ENCODE peak calls at places on chromosomes 3 and 15, in four cellular contexts. L, H, S and F are unnamed samples. For H3K36me3, the result is how much of the 10 kb centered on the place peaks cover.

GRCh38 chr3:58144478-58145142 is 66.2 kb downstream of the DNASE1L3 start:
- DNase-seq in L (no peak), H (no peak), S (no peak), F (no peak)

GRCh38 chr3:88785841-88786240 is 321.6 kb upstream of the EPHA3 start:
- DNase-seq in L (no peak), H (peak), S (no peak), F (no peak)

GRCh38 chr3:4938583-4938982 is 40.7 kb upstream of the BHLHE40 start:
- DNase-seq in L (no peak), H (no peak), S (no peak), F (no peak)

GRCh38 chr15:33994005-33994615 is 25.8 kb downstream of the CHRM5 start:
- DNase-seq in L (no peak), H (peak), S (no peak), F (no peak)

GRCh38 chr3:134374791-134375541 is 719 bp upstream of the AMOTL2 start:
- DNase-seq in L (peak), H (peak), S (no peak), F (peak)

GRCh38 chr15:34699968-34700640 is 54.7 kb downstream of the GJD2 start:
- DNase-seq in L (no peak), H (peak), S (no peak), F (no peak)

GRCh38 chr15:38154837-38155236 is 97.8 kb upstream of the SPRED1 start:
- DNase-seq in L (no peak), H (no peak), S (no peak), F (no peak)

GRCh38 chr15:68211656-68212320 is 6.7 kb upstream of the CALML4 start:
- DNase-seq in L (no peak), H (no peak), S (no peak), F (peak)

GRCh38 chr3:51622868-51623267 is 48.2 kb upstream of the TEX264 start:
- DNase-seq in L (no peak), H (no peak), S (no peak), F (no peak)

GRCh38 chr15:62306851-62307504 is 141.9 kb upstream of the C2CD4B start:
- DNase-seq in L (peak), H (peak), S (peak), F (peak)

GRCh38 chr15:69881310-69881660 is 216.4 kb downstream of the TLE3 start:
- DNase-seq in L (no peak), H (peak), S (no peak), F (no peak)

GRCh38 chr15:35690698-35691116 is 144.7 kb upstream of the DPH6 start:
- DNase-seq in L (no peak), H (no peak), S (no peak), F (no peak)

GRCh38 chr3:161343986-161344385 is 27.3 kb downstream of the SPTSSB start:
- DNase-seq in L (no peak), H (no peak), S (no peak), F (no peak)

DNA sequence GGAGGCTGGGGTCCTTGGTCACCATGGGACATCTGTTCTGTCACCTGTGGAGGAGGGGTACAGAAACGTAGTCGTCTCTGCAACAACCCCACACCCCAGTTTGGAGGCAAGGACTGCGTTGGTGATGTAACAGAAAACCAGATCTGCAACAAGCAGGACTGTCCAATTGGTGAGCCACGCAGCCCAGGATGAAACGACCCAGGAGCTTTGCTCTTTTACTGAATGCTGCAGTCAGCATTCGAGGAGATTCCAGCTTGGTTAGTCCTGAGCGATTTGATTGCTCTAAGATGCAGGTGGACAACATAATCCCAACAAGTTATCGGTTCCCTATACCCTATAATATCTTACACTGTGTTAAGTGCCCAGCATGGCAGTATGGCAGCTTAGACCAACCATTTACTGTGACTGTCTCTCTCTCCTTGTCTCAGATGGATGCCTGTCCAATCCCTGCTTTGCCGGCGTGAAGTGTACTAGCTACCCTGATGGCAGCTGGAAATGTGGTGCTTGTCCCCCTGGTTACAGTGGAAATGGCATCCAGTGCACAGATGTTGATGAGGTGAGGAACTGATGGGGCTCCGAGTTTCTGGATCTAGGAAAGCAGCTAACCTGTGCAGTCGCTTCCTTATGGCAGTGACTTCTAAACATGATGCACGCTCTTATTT is 7.8 kb downstream of the THBS1 start:
- DNase-seq in L (no peak), H (peak), S (no peak), F (no peak)
- H3K36me3 ChIP-seq in L (half or more), H (half or more), S (under half), F (under half)

DNA sequence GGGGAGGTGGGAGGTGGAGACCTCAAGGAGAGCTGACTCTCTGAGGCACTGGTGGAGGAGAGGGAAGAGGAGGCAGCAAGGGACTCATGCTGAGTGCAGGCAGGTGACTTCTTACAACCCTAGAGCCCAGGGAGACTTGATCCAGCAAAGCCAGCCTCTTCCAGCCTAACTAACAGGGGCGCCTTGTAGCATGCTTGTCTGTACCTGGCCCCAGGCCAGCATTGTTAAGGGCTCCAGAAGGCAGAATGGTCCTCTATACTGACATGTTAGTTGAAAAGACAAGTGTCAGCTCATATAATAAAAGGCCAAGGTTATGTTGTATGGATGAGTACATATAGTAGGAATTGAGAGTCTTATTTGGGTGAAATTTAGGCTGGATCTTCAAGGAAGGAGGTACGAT is 65.4 kb downstream of the CHDH start:
- DNase-seq in L (no peak), H (no peak), S (no peak), F (no peak)
- H3K4me3 ChIP-seq in L (no peak), H (no peak), S (no peak), F (no peak)

DNA sequence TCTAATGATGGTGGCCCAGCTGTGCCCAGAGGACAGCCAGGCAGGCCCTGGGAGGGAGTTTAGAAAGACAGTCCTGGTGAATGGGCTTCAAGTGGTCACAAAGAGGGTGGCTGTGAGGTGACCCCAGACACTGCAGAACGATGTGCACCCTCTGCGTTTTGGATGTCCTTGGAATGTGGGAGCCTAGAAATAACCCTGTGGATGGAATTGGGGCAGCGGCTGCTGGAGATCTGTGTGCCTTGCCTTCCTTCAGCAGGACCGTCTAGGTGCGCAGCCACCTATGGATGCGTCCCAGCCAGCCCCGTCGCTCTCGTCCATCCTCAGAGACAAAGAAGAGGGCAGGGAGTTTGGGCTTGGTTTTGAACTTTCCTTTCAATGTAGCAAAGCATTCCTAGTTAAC is 46.5 kb downstream of the KLHL25 start:
- DNase-seq in L (no peak), H (no peak), S (no peak), F (no peak)
- H3K36me3 ChIP-seq in L (half or more), H (under half), S (under half), F (under half)

GRCh38 chr15:54585063-54585462 is 606.8 kb downstream of the UNC13C start:
- DNase-seq in L (no peak), H (no peak), S (no peak), F (no peak)
- H3K4me3 ChIP-seq in L (no peak), H (no peak), S (no peak), F (no peak)

GRCh38 chr3:43343778-43344177 is 57.4 kb downstream of the SNRK start:
- DNase-seq in L (no peak), H (no peak), S (no peak), F (no peak)
- H3K36me3 ChIP-seq in L (half or more), H (under half), S (under half), F (under half)

GRCh38 chr3:185283374-185283935 is 29.6 kb upstream of the EHHADH start:
- DNase-seq in L (no peak), H (peak), S (no peak), F (no peak)

GRCh38 chr3:185279582-185280138 is 25.8 kb upstream of the EHHADH start:
- DNase-seq in L (no peak), H (no peak), S (no peak), F (no peak)

GRCh38 chr3:185280572-185281365 is 26.9 kb upstream of the EHHADH start:
- DNase-seq in L (no peak), H (peak), S (peak), F (no peak)

GRCh38 chr3:185282696-185283373 is 29.0 kb upstream of the EHHADH start:
- DNase-seq in L (peak), H (peak), S (no peak), F (peak)
- H3K4me3 ChIP-seq in L (peak), H (peak), S (no peak), F (peak)

GRCh38 chr15:40746916-40747418 is 8.1 kb downstream of the RMDN3 start:
- DNase-seq in L (no peak), H (no peak), S (no peak), F (no peak)

GRCh38 chr15:40747685-40748631 is 7.1 kb downstream of the RMDN3 start:
- DNase-seq in L (no peak), H (no peak), S (no peak), F (no peak)

GRCh38 chr15:40743921-40744809 is 10.9 kb downstream of the RMDN3 start:
- DNase-seq in L (no peak), H (peak), S (peak), F (no peak)

GRCh38 chr15:40743466-40743865 is 11.6 kb downstream of the RMDN3 start:
- DNase-seq in L (no peak), H (no peak), S (no peak), F (no peak)

GRCh38 chr15:40744810-40745152 is 10.3 kb downstream of the RMDN3 start:
- DNase-seq in L (no peak), H (no peak), S (no peak), F (no peak)
- H3K36me3 ChIP-seq in L (half or more), H (under half), S (half or more), F (under half)

GRCh38 chr15:100887211-100887913 is 7.7 kb downstream of the ALDH1A3 start:
- DNase-seq in L (no peak), H (no peak), S (no peak), F (no peak)

GRCh38 chr15:100891316-100892012 is 11.8 kb downstream of the ALDH1A3 start:
- DNase-seq in L (no peak), H (no peak), S (no peak), F (no peak)

GRCh38 chr15:100890850-100891249 is 11.2 kb downstream of the ALDH1A3 start:
- DNase-seq in L (no peak), H (no peak), S (no peak), F (no peak)

GRCh38 chr15:100890059-100890720 is 10.6 kb downstream of the ALDH1A3 start:
- DNase-seq in L (no peak), H (peak), S (no peak), F (no peak)

DNA sequence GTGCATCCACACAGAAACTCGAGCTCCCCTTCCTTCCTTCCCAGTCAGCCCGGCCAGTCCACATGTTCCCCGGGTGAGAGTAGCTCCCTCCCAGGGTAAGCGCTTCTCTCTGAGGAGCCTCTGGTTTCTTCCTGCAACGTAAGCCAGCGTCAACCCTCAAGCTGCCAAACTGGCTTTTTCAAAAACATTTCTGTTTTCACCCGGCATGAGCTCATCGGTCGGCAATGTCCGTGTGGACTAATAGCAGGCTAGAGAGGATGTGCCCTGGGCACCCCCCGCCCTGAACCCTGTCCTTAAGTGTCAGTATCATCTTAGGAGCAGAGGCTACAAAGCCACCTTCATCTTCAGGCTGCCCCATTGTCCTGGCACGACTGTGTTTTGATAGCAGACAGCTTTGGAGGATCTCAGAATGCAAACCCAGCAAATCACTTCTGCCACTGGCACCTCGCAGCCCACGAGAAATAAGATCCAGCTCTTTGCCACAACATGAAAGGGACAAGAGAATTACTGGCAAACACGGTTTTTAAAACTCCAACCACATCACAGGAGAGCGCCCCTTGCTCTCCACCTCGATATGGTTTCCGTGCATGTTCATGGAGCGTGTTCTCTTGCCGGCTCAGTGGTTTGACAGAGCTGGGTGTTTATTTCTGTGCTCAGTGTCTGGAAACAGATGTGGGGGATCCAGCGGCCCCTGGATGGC is 9.9 kb downstream of the ALDH1A3 start:
- DNase-seq in L (peak), H (peak), S (no peak), F (peak)
- H3K4me3 ChIP-seq in L (no peak), H (no peak), S (no peak), F (no peak)

GRCh38 chr15:64683378-64683777 is 92.0 kb downstream of the RBPMS2 start:
- DNase-seq in L (no peak), H (no peak), S (no peak), F (no peak)

GRCh38 chr15:64687167-64688085 is 88.0 kb downstream of the RBPMS2 start:
- DNase-seq in L (no peak), H (no peak), S (no peak), F (no peak)

GRCh38 chr15:64688179-64688578 is 87.2 kb downstream of the RBPMS2 start:
- DNase-seq in L (no peak), H (no peak), S (no peak), F (peak)

GRCh38 chr15:64686130-64686735 is 89.2 kb downstream of the RBPMS2 start:
- DNase-seq in L (peak), H (peak), S (peak), F (no peak)

DNA sequence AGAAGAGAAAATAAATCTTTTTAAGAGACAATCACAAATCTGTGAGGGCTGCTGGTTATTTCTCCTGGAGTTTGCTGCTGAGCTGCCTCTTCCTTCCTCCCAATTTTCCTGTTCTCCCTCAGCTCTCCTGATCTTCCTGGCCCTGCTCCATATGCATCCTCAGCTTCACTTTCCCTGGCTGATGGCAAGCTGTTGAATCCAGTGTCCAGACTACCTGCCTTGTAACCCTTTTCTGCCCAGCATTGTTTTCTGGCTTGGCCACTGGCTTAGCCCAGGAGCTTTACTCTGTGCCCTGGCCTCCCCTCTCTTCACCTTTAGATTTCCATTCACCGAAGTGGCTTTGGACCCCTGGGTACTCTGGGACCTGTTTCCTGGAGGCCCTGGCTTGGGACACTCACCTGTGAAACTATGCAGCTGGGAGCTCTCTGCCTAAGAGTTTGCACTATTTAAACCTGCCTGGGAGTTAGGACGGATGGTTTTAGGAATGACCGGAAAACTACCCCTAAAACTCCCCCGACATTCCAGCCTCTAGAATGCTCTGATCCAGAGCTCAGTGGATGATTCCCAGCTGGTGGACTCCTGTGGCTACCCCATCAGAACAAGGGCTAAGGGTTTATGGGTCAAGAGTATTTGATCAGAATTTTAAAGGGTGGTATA is 90.0 kb downstream of the RBPMS2 start:
- DNase-seq in L (no peak), H (no peak), S (no peak), F (no peak)
- H3K36me3 ChIP-seq in L (half or more), H (under half), S (half or more), F (under half)